ENCODE peak calls at places on chromosome 3, in five cellular contexts. J is fibroblast of pulmonary artery, X is mesothelial cell of epicardium, A is glutamatergic neuron, D is NCI-H460. N is an unnamed sample.

GRCh38 chr3:180947761-180948390 is 35.4 kb downstream of the FXR1 start:
- DNase-seq in J (no peak), D (peak; percentile 23), X (no peak), A (no peak), N (no peak)

GRCh38 chr3:140595295-140595694 is 82.6 kb upstream of the TRIM42 start:
- DNase-seq in A (no peak), J (peak; percentile 67), D (no peak), X (no peak), N (no peak)

GRCh38 chr3:177830411-177830849 is 633.1 kb upstream of the TBL1XR1 start:
- DNase-seq in J (peak; percentile 93), A (no peak), D (no peak), X (no peak), N (no peak)

GRCh38 chr3:153285194-153285641 is 123.2 kb downstream of the RAP2B start:
- DNase-seq in A (no peak), D (no peak), J (peak; percentile 68), X (no peak), N (no peak)

GRCh38 chr3:186935133-186935532 is 4.8 kb downstream of the ST6GAL1 start:
- DNase-seq in A (no peak), D (no peak), X (no peak), J (no peak), N (no peak)

GRCh38 chr3:55128201-55128870 is 200.5 kb upstream of the LRTM1 start:
- DNase-seq in J (peak; percentile 59), D (no peak), X (no peak), A (no peak), N (peak; percentile 16)

GRCh38 chr3:64381369-64381768 is 156.1 kb upstream of the PRICKLE2 start:
- DNase-seq in X (no peak), D (no peak), A (no peak), J (no peak), N (no peak)

GRCh38 chr3:31767920-31768319 is 213.1 kb downstream of the OSBPL10 start:
- DNase-seq in J (no peak), D (no peak), A (no peak), X (no peak), N (no peak)

GRCh38 chr3:23553353-23553752 is 252.4 kb upstream of the UBE2E1 start:
- DNase-seq in D (no peak), A (no peak), X (no peak), J (no peak), N (no peak)

GRCh38 chr3:43345246-43345645 is 58.9 kb downstream of the SNRK start:
- DNase-seq in A (no peak), D (no peak), X (no peak), J (no peak), N (no peak)

GRCh38 chr3:192296845-192297244 is 430.5 kb downstream of the FGF12 start:
- DNase-seq in A (no peak), X (no peak), J (no peak), D (no peak), N (no peak)

GRCh38 chr3:8581806-8582436 is 62.7 kb downstream of the SSUH2 start:
- DNase-seq in A (no peak), J (no peak), X (no peak), D (no peak), N (no peak)

GRCh38 chr3:105822171-105823123 is 46.4 kb downstream of the CBLB start:
- DNase-seq in J (no peak), D (no peak), X (no peak), A (no peak), N (no peak)

GRCh38 chr3:157201648-157202278 is 41.8 kb upstream of the CCNL1 start:
- DNase-seq in J (peak; percentile 71), D (peak; percentile 34), A (no peak), X (no peak), N (no peak)

GRCh38 chr3:125202197-125202596 is 10.4 kb downstream of the SLC12A8 start:
- DNase-seq in D (no peak), X (no peak), A (no peak), J (peak; percentile 42), N (peak; percentile 37)

GRCh38 chr3:14123308-14124222 is 1.1 kb downstream of the CHCHD4 start:
- DNase-seq in D (no peak), X (peak; percentile 25), A (no peak), J (no peak), N (no peak)

GRCh38 chr3:12483872-12484197 is 445 bp upstream of the TSEN2 start:
- DNase-seq in J (no peak), A (no peak), D (no peak), X (no peak), N (no peak)

GRCh38 chr3:73658227-73658626 is 33.5 kb upstream of the PDZRN3 start:
- DNase-seq in A (no peak), X (no peak), J (no peak), D (no peak), N (no peak)

GRCh38 chr3:99522147-99522546 is 116.2 kb upstream of the COL8A1 start:
- DNase-seq in A (no peak), J (no peak), D (no peak), X (no peak), N (no peak)

GRCh38 chr3:134251731-134252391 is 1.2 kb upstream of the RYK start:
- DNase-seq in A (peak; percentile 22), X (peak; percentile 41), D (no peak), J (no peak), N (no peak)

GRCh38 chr3:42718338-42718737 is 15.7 kb upstream of the HHATL start:
- DNase-seq in J (no peak), A (no peak), D (no peak), X (no peak), N (no peak)

GRCh38 chr3:36543276-36543997 is 163.1 kb downstream of the STAC start:
- DNase-seq in D (no peak), A (no peak), X (no peak), J (no peak), N (no peak)

GRCh38 chr3:158528306-158528705 is 42.7 kb upstream of the MLF1 start:
- DNase-seq in X (no peak), A (no peak), D (no peak), J (no peak), N (no peak)

N was measured in SK-N-MC.